ENCODE peak calls at places on chromosomes 3 and 15, in four cellular contexts. One of them, this sample, is unnamed.

GRCh38 chr3:139289866-139290524 is 53.8 kb upstream of the MRPS22 start:
- DNase-seq in stomach: no peak
- DNase-seq in thoracic aorta: no peak
- DNase-seq in PC-3: no peak
- DNase-seq in this sample: no peak

GRCh38 chr15:48601095-48601494 is 44.4 kb downstream of the FBN1 start:
- DNase-seq in stomach: no peak
- DNase-seq in thoracic aorta: no peak
- DNase-seq in PC-3: no peak
- DNase-seq in this sample: no peak

GRCh38 chr3:119673875-119674274 is 3.3 kb downstream of the COX17 start:
- DNase-seq in stomach: no peak
- DNase-seq in thoracic aorta: no peak
- DNase-seq in PC-3: no peak
- DNase-seq in this sample: no peak

GRCh38 chr3:66397745-66398144 is 103.1 kb downstream of the LRIG1 start:
- DNase-seq in stomach: no peak
- DNase-seq in thoracic aorta: no peak
- DNase-seq in PC-3: no peak
- DNase-seq in this sample: no peak

GRCh38 chr15:89575656-89576416 is 567 bp downstream of the TICRR start:
- DNase-seq in stomach: no peak
- DNase-seq in thoracic aorta: no peak
- DNase-seq in PC-3: no peak
- DNase-seq in this sample: peak; percentile 70

GRCh38 chr15:65057549-65057940 is 10.2 kb downstream of the RASL12 start:
- DNase-seq in stomach: no peak
- DNase-seq in thoracic aorta: no peak
- DNase-seq in PC-3: no peak
- DNase-seq in this sample: no peak

GRCh38 chr3:191350389-191351090 is 20.2 kb upstream of the UTS2B start:
- DNase-seq in stomach: no peak
- DNase-seq in thoracic aorta: no peak
- DNase-seq in PC-3: peak; percentile 86
- DNase-seq in this sample: no peak

GRCh38 chr15:59268199-59268979 is 61.7 kb downstream of the LDHAL6B start:
- DNase-seq in stomach: no peak
- DNase-seq in thoracic aorta: no peak
- DNase-seq in PC-3: peak; percentile 63
- DNase-seq in this sample: no peak

GRCh38 chr3:175413926-175414325 is 554.8 kb downstream of the NAALADL2 start:
- DNase-seq in stomach: no peak
- DNase-seq in thoracic aorta: no peak
- DNase-seq in PC-3: peak; percentile 79
- DNase-seq in this sample: no peak

GRCh38 chr3:53675022-53675697 is 171.1 kb downstream of the CHDH start:
- DNase-seq in stomach: no peak
- DNase-seq in thoracic aorta: no peak
- DNase-seq in PC-3: no peak
- DNase-seq in this sample: no peak

GRCh38 chr3:53677406-53677805 is 168.8 kb downstream of the CHDH start:
- DNase-seq in stomach: no peak
- DNase-seq in thoracic aorta: no peak
- DNase-seq in PC-3: peak; percentile 43
- DNase-seq in this sample: no peak

GRCh38 chr3:53675942-53676341 is 170.3 kb downstream of the CHDH start:
- DNase-seq in stomach: no peak
- DNase-seq in thoracic aorta: no peak
- DNase-seq in PC-3: no peak
- DNase-seq in this sample: no peak

GRCh38 chr3:53672987-53673386 is 173.2 kb downstream of the CHDH start:
- DNase-seq in stomach: no peak
- DNase-seq in thoracic aorta: no peak
- DNase-seq in PC-3: no peak
- DNase-seq in this sample: no peak

DNA sequence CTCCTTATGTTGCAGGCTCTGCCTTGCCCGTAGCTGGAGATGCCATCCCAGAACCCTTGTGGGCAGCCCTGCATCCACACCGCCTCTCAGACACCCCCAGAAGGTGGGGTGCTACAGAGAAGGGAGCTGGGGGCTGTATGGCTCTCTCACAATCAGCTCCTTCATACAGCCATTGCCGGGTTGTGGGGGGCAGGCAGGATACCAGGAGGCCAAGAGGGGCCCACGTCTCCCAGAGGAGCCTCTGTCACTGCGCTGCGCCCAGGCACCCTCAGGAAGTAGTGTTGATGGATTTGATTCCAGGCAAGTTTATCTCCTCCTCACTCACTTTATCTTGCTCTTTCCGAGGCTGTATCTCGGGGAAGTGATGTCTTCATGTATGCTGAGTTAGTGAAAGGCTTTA is 171.6 kb downstream of the CHDH start:
- DNase-seq in stomach: no peak
- DNase-seq in thoracic aorta: no peak
- DNase-seq in PC-3: no peak
- DNase-seq in this sample: no peak
- H3K27me3 ChIP-seq in stomach: peaks cover 4% of the 10 kb centered on the region
- H3K27me3 ChIP-seq in thoracic aorta: no peaks in the 10 kb centered on the region
- H3K27me3 ChIP-seq in PC-3: peaks cover 76% of the 10 kb centered on the region
- H3K27me3 ChIP-seq in this sample: peaks cover 24% of the 10 kb centered on the region

GRCh38 chr15:74793135-74794028 is 11.5 kb downstream of the CSK start:
- DNase-seq in stomach: no peak
- DNase-seq in thoracic aorta: no peak
- DNase-seq in PC-3: no peak
- DNase-seq in this sample: no peak
- H3K4me1 ChIP-seq in stomach: peaks cover 95% of the 10 kb centered on the region
- H3K4me1 ChIP-seq in thoracic aorta: peaks cover 35% of the 10 kb centered on the region
- H3K4me1 ChIP-seq in PC-3: peaks cover 11% of the 10 kb centered on the region
- H3K4me1 ChIP-seq in this sample: no peaks in the 10 kb centered on the region

GRCh38 chr15:40933520-40933904 is 4.4 kb downstream of the DLL4 start:
- DNase-seq in stomach: no peak
- DNase-seq in thoracic aorta: no peak
- DNase-seq in PC-3: peak; percentile 40
- DNase-seq in this sample: no peak
- H3K27me3 ChIP-seq in stomach: peaks cover 47% of the 10 kb centered on the region
- H3K27me3 ChIP-seq in thoracic aorta: peaks cover 13% of the 10 kb centered on the region
- H3K27me3 ChIP-seq in PC-3: peaks cover 5% of the 10 kb centered on the region
- H3K27me3 ChIP-seq in this sample: peaks cover 44% of the 10 kb centered on the region

DNA sequence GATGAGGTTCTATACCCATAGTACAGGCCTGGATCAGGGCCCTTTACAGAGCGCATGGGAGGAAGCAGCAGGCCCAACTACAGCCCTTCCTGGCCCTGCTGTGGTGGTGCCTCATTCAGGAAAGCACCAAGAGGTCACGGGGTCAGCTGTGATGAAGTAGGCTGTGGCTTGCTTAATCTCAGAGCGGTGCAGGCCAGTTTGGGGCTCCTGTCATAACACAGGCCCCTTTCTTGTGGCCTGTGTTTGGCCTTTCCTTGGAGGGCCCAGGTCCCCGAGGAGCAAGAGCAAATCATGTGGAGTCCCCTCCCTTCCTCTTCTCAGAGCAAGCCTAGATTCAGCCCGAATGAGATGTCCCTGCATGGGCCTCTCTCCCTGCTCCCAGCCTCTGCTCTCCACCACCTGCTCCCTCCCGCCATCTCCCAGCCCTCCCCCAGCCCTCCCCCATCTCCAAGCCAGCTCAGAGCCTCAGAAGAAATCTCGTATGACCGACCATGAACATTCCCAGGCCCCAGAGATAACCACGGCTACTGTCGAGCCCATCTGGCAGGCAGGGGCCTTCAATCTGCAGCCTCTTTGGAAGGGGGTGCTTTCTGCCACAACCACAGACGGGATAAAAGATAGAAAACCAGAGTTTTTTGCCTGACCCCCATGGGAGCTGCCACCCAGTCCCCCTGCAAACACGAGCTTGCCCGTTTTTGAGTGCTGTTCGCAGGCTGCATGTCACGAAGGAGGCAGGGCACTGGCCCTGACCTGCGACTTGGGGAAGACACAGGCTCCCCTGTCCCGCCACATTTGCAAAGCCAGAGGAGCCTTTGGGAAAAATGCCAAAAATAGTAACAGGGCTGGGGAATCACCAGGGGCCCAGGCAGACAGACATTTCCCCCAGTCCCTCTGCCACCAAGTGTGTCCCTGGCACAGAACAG is 32.3 kb upstream of the DUSP7 start:
- DNase-seq in stomach: no peak
- DNase-seq in thoracic aorta: no peak
- DNase-seq in PC-3: no peak
- DNase-seq in this sample: peak; percentile 65
- H3K4me1 ChIP-seq in stomach: peaks cover 34% of the 10 kb centered on the region
- H3K4me1 ChIP-seq in thoracic aorta: peaks cover 36% of the 10 kb centered on the region
- H3K4me1 ChIP-seq in PC-3: peaks cover 16% of the 10 kb centered on the region
- H3K4me1 ChIP-seq in this sample: peaks cover 70% of the 10 kb centered on the region

GRCh38 chr3:184258926-184259325 is 2.4 kb downstream of the CAMK2N2 start:
- DNase-seq in stomach: no peak
- DNase-seq in thoracic aorta: no peak
- DNase-seq in PC-3: no peak
- DNase-seq in this sample: no peak
- H3K27me3 ChIP-seq in stomach: peaks cover 67% of the 10 kb centered on the region
- H3K27me3 ChIP-seq in thoracic aorta: peaks cover 18% of the 10 kb centered on the region
- H3K27me3 ChIP-seq in PC-3: no peaks in the 10 kb centered on the region
- H3K27me3 ChIP-seq in this sample: no peaks in the 10 kb centered on the region

GRCh38 chr15:95739161-95739560 is 591.3 kb upstream of the NR2F2 start:
- DNase-seq in stomach: no peak
- DNase-seq in thoracic aorta: no peak
- DNase-seq in PC-3: no peak
- DNase-seq in this sample: no peak

GRCh38 chr15:95742836-95743235 is 587.7 kb upstream of the NR2F2 start:
- DNase-seq in stomach: no peak
- DNase-seq in thoracic aorta: no peak
- DNase-seq in PC-3: no peak
- DNase-seq in this sample: no peak

GRCh38 chr15:95737051-95737450 is 593.4 kb upstream of the NR2F2 start:
- DNase-seq in stomach: no peak
- DNase-seq in thoracic aorta: no peak
- DNase-seq in PC-3: no peak
- DNase-seq in this sample: no peak

GRCh38 chr15:95742256-95742655 is 588.2 kb upstream of the NR2F2 start:
- DNase-seq in stomach: no peak
- DNase-seq in thoracic aorta: no peak
- DNase-seq in PC-3: no peak
- DNase-seq in this sample: no peak

DNA sequence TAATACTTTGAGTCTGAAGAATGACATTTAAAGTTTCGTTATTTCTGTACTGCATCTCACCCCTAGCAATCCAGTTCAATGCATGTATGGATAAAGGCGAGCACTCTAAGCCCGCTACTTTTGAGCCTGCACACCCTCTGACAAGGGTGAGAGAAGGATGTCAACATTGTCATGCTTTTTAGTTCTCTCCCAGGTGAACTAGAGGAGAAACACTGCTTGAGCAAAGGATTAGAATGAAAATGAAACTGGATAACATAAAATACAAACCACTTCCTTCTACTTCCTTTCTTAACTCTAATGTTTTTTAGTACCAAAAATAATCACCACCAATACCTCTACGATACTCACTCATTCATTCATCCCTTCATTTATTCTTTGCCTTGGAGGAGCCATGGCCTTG is 588.7 kb upstream of the NR2F2 start:
- DNase-seq in stomach: no peak
- DNase-seq in thoracic aorta: no peak
- DNase-seq in PC-3: no peak
- DNase-seq in this sample: no peak
- H3K4me1 ChIP-seq in stomach: no peaks in the 10 kb centered on the region
- H3K4me1 ChIP-seq in thoracic aorta: no peaks in the 10 kb centered on the region
- H3K4me1 ChIP-seq in PC-3: no peaks in the 10 kb centered on the region
- H3K4me1 ChIP-seq in this sample: no peaks in the 10 kb centered on the region

GRCh38 chr15:67745059-67745993 is 80.0 kb upstream of the SKOR1 start:
- DNase-seq in stomach: no peak
- DNase-seq in thoracic aorta: no peak
- DNase-seq in PC-3: no peak
- DNase-seq in this sample: no peak
- H3K27me3 ChIP-seq in stomach: no peaks in the 10 kb centered on the region
- H3K27me3 ChIP-seq in thoracic aorta: no peaks in the 10 kb centered on the region
- H3K27me3 ChIP-seq in PC-3: no peaks in the 10 kb centered on the region
- H3K27me3 ChIP-seq in this sample: no peaks in the 10 kb centered on the region

GRCh38 chr3:45983865-45984264 is 11.8 kb downstream of the FYCO1 start:
- DNase-seq in stomach: no peak
- DNase-seq in thoracic aorta: no peak
- DNase-seq in PC-3: no peak
- DNase-seq in this sample: no peak
- H3K4me1 ChIP-seq in stomach: peaks cover 100% of the 10 kb centered on the region
- H3K4me1 ChIP-seq in thoracic aorta: peaks cover 50% of the 10 kb centered on the region
- H3K4me1 ChIP-seq in PC-3: peaks cover 63% of the 10 kb centered on the region
- H3K4me1 ChIP-seq in this sample: no peaks in the 10 kb centered on the region

This sample was measured in tibial artery.